ENCODE peak calls at places on chromosome 12, in five cellular contexts. B is neuronal stem cell, U is GM23248, M is fibroblast of lung, A is PC-9. C is an unnamed sample.

GRCh38 chr12:116222358-116222757 is 55.1 kb downstream of the MED13L start:
- DNase-seq in M (peak), U (peak), B (no peak), A (peak), C (peak)

GRCh38 chr12:109111775-109112491 is 4.5 kb upstream of the ACACB start:
- DNase-seq in U (peak), M (peak), A (peak), B (no peak), C (peak)

GRCh38 chr12:84276215-84276614 is 636.4 kb downstream of the SLC6A15 start:
- DNase-seq in M (peak), B (no peak), A (no peak), U (no peak), C (no peak)

GRCh38 chr12:60644076-60644475 is 1048.2 kb downstream of the SLC16A7 start:
- DNase-seq in M (no peak), A (no peak), B (no peak), U (no peak), C (no peak)

GRCh38 chr12:46983393-46983793 is 96.0 kb upstream of the PCED1B start:
- DNase-seq in U (no peak), B (no peak), M (no peak), A (no peak), C (no peak)

GRCh38 chr12:102567031-102567985 is 86.9 kb upstream of the IGF1 start:
- DNase-seq in U (peak), B (no peak), A (peak), M (peak), C (peak)

GRCh38 chr12:10557766-10558165 is 52.1 kb downstream of the EIF2S3B start:
- DNase-seq in A (no peak), B (no peak), U (no peak), M (no peak), C (no peak)

GRCh38 chr12:48765753-48766162 is 23.1 kb downstream of the ADCY6 start:
- DNase-seq in U (peak), A (no peak), M (peak), B (no peak), C (no peak)

GRCh38 chr12:78864483-78865296 is at the start of gene SYT1:
- DNase-seq in M (peak), B (peak), A (peak), U (peak), C (peak)

GRCh38 chr12:103848132-103848531 is 7.1 kb upstream of the NT5DC3 start:
- DNase-seq in B (no peak), A (no peak), M (no peak), U (no peak), C (no peak)

GRCh38 chr12:105336411-105336810 is 5.9 kb downstream of the C12orf75 start:
- DNase-seq in U (no peak), B (no peak), A (no peak), M (no peak), C (no peak)

GRCh38 chr12:32125455-32126084 is 18.9 kb downstream of the BICD1 start:
- DNase-seq in B (no peak), A (no peak), U (no peak), M (no peak), C (peak)

GRCh38 chr12:25723286-25723685 is 170.2 kb upstream of the LMNTD1 start:
- DNase-seq in M (peak), B (no peak), U (peak), A (no peak), C (peak)

GRCh38 chr12:64733857-64734256 is 25.3 kb downstream of the GNS start:
- DNase-seq in U (peak), A (peak), B (no peak), M (no peak), C (no peak)

GRCh38 chr12:25975179-25975578 is 16.7 kb downstream of the RASSF8 start:
- DNase-seq in B (no peak), A (no peak), M (no peak), U (no peak), C (no peak)

GRCh38 chr12:50164963-50165362 is 2.2 kb downstream of the CERS5 start:
- DNase-seq in A (no peak), U (no peak), B (no peak), M (no peak), C (no peak)

GRCh38 chr12:131682511-131682895 is 28.4 kb upstream of the SFSWAP start:
- DNase-seq in U (no peak), B (no peak), A (no peak), M (no peak), C (no peak)
- H3K4me3 ChIP-seq in U (no peak), B (no peak), A (no peak), M (no peak), C (no peak)

GRCh38 chr12:45986646-45987338 is 3.6 kb downstream of the SCAF11 start:
- DNase-seq in M (no peak), U (peak), A (no peak), B (no peak), C (no peak)

GRCh38 chr12:45975506-45975905 is 14.9 kb downstream of the SCAF11 start:
- DNase-seq in U (no peak), B (no peak), A (no peak), M (no peak), C (no peak)

GRCh38 chr12:45980540-45980939 is 9.8 kb downstream of the SCAF11 start:
- DNase-seq in B (no peak), M (no peak), U (no peak), A (no peak), C (no peak)

GRCh38 chr12:45978108-45978507 is 12.3 kb downstream of the SCAF11 start:
- DNase-seq in M (no peak), U (no peak), A (no peak), B (no peak), C (no peak)

GRCh38 chr12:45981075-45981837 is 9.1 kb downstream of the SCAF11 start:
- DNase-seq in A (no peak), B (no peak), U (peak), M (no peak), C (no peak)
- H3K4me2 ChIP-seq in A (no peak), B (no peak), U (no peak), M (no peak), C (no peak)

DNA sequence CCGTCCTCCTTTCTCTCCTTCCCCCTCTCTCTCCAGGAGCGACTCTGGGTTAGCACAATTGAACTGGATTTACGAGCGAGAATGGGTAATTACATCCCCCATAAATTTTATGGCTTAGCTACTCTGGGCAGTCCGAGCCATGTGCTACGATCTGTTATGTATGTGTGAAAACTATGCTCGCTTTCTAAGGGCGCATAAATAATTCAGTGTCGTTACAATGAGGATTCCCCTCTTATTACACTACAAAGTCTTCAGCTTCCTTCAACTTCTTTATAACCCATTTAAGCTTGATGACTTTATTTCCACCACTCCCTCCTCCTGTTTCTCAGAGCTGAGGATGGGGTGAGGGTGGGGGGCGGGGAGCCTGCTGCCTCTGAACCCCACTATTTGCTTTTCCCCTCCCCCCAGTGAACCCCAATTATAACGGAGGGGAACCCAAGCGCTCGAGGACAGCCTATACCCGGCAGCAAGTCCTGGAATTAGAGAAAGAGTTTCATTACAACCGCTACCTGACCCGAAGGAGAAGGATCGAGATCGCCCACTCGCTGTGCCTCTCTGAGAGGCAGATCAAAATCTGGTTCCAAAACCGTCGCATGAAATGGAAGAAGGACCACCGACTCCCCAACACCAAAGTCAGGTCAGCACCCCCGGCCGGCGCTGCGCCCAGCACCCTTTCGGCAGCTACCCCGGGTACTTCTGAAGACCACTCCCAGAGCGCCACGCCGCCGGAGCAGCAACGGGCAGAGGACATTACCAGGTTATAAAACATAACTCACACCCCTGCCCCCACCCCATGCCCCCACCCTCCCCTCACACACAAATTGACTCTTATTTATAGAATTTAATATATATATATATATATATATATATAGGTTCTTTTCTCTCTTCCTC is 1.1 kb downstream of the HOXC4 start:
- DNase-seq in B (no peak), U (peak), A (no peak), M (no peak), C (no peak)
- H2AFZ ChIP-seq in B (no peak), U (peak), A (no peak), M (peak), C (no peak)

DNA sequence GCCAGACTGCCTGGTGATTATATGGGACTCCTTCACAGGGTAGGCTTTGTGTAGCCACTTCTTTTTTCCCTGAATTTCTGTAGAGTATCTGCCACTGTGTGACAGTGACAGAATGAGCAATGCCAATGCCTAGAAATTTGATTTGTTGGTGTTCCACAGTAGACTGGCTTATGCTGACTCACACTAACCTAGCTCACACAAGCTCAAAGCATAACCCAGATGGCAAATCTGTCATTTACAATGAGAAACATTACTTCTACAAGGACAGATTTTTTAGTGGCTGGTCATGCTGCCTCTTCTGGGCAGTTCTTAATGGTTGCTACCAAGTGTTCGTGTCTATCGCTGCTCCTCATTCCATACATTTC is 15.9 kb downstream of the CFAP251 start:
- DNase-seq in U (no peak), B (no peak), A (no peak), M (no peak), C (no peak)
- H3K4me3 ChIP-seq in U (no peak), B (no peak), A (no peak), M (no peak), C (no peak)

GRCh38 chr12:127280393-127281275 is 986.3 kb upstream of the TMEM132C start:
- DNase-seq in M (no peak), A (no peak), B (peak), U (peak), C (no peak)
- H3K4me2 ChIP-seq in M (no peak), A (no peak), B (no peak), U (no peak), C (no peak)

C was measured in astrocyte.